ENCODE peak calls at places on chromosomes 12 and 14, in ten cellular contexts. E is ELF-1; U is left ventricle myocardium inferior; R is cardiac septum; Y is SW 1271; D is EH; C is stimulated activated CD8-positive, alpha-beta memory T cell treated with anti-CD3 and anti-CD28 coated beads, Interleukin-4, amount 100 ng/mL, for 4 hours; Q is SHP77; X is H54; H is amniotic stem cell. B is an unnamed sample.

GRCh38 chr14:93122820-93123219 is 7.1 kb upstream of the ITPK1 start:
- DNase-seq in E (no peak), Y (no peak), R (no peak), D (no peak), U (no peak), Q (no peak), C (no peak), X (no peak), H (no peak), B (no peak)

GRCh38 chr14:28742171-28742846 is 24.3 kb upstream of the FOXG1 start:
- DNase-seq in E (no peak), D (no peak), U (no peak), X (no peak), Q (no peak), H (no peak), R (no peak), C (no peak), Y (no peak), B (no peak)

GRCh38 chr12:13203028-13203922 is 6.7 kb downstream of the EMP1 start:
- DNase-seq in H (no peak), U (peak), C (no peak), X (no peak), Q (no peak), Y (no peak), R (no peak), D (peak), E (peak), B (no peak)

GRCh38 chr14:57578427-57579220 is 85.0 kb upstream of the CCDC198 start:
- DNase-seq in Y (no peak), C (no peak), U (no peak), R (no peak), D (no peak), E (no peak), H (no peak), X (no peak), Q (no peak), B (no peak)

GRCh38 chr12:123165537-123165936 is 14.6 kb upstream of the PITPNM2 start:
- DNase-seq in D (no peak), H (no peak), Y (no peak), R (no peak), X (no peak), C (no peak), Q (no peak), U (no peak), E (no peak), B (no peak)

GRCh38 chr12:41419151-41419893 is 231.2 kb downstream of the PDZRN4 start:
- DNase-seq in C (no peak), Y (no peak), R (no peak), H (no peak), U (no peak), Q (no peak), D (no peak), X (no peak), E (peak), B (no peak)

GRCh38 chr14:64232095-64232830 is 61.9 kb downstream of the ESR2 start:
- DNase-seq in X (peak), Q (no peak), D (peak), R (no peak), U (no peak), E (no peak), Y (no peak), H (no peak), C (no peak), B (no peak)

GRCh38 chr14:104554608-104555401 is 24.8 kb upstream of the C14orf180 start:
- DNase-seq in R (peak), E (no peak), D (no peak), H (no peak), X (no peak), U (peak), Q (no peak), C (no peak), Y (no peak), B (no peak)

GRCh38 chr12:25455696-25456095 is 97.4 kb downstream of the LMNTD1 start:
- DNase-seq in Y (no peak), Q (no peak), C (no peak), X (no peak), H (no peak), E (no peak), R (no peak), D (peak), U (no peak), B (no peak)

GRCh38 chr14:63478024-63478423 is 65.2 kb downstream of the PPP2R5E start:
- DNase-seq in H (no peak), D (no peak), X (no peak), U (no peak), Q (no peak), C (no peak), E (no peak), R (no peak), Y (no peak), B (no peak)

GRCh38 chr14:71555654-71556559 is 376.3 kb upstream of the RGS6 start:
- DNase-seq in D (peak), X (no peak), E (no peak), Q (no peak), C (peak), U (no peak), H (no peak), Y (no peak), R (no peak), B (no peak)

GRCh38 chr12:2669560-2669959 is 125.2 kb upstream of the FKBP4 start:
- DNase-seq in Q (no peak), X (no peak), Y (no peak), U (no peak), H (no peak), C (no peak), E (no peak), R (no peak), D (no peak), B (no peak)

GRCh38 chr14:76498536-76498935 is 122.6 kb downstream of the ESRRB start:
- DNase-seq in D (no peak), R (no peak), Y (no peak), C (no peak), E (no peak), Q (no peak), H (no peak), X (no peak), U (no peak), B (no peak)

GRCh38 chr12:64679487-64679983 is 69.2 kb downstream of the RASSF3 start:
- DNase-seq in E (no peak), Q (peak), U (peak), C (no peak), H (no peak), R (peak), X (peak), D (peak), Y (peak), B (peak)

B was measured in keratinocyte.